ENCODE peak calls at places on chromosome 18, in five cellular contexts. I, H, B, G and O are unnamed samples.
A peak's percentile ranks its signal among the peaks of the same experiment; 100 is the strongest.

GRCh38 chr18:50089702-50090101 is 105.2 kb downstream of the MYO5B start:
- DNase-seq in I (no peak), H (no peak), B (no peak), G (no peak), O (no peak)

GRCh38 chr18:55142413-55142812 is 183.2 kb upstream of the CCDC68 start:
- DNase-seq in I (no peak), H (no peak), B (no peak), G (no peak), O (no peak)

GRCh38 chr18:55541571-55541970 is 46.4 kb downstream of the TCF4 start:
- DNase-seq in I (no peak), H (no peak), B (no peak), G (no peak), O (no peak)

GRCh38 chr18:48376406-48376805 is 32.8 kb downstream of the ZBTB7C start:
- DNase-seq in I (no peak), H (no peak), B (no peak), G (no peak), O (no peak)

GRCh38 chr18:22709288-22710060 is 223.7 kb upstream of the RBBP8 start:
- DNase-seq in I (no peak), H (no peak), B (no peak), G (no peak), O (no peak)

GRCh38 chr18:63997606-63998005 is 27.7 kb downstream of the SERPINB8 start:
- DNase-seq in I (no peak), H (no peak), B (no peak), G (no peak), O (no peak)

GRCh38 chr18:54926593-54927297 is 32.5 kb downstream of the CCDC68 start:
- DNase-seq in I (no peak), H (no peak), B (no peak), G (no peak), O (no peak)

GRCh38 chr18:44458777-44459176 is 221.9 kb upstream of the SETBP1 start:
- DNase-seq in I (no peak), H (no peak), B (no peak), G (no peak), O (no peak)

GRCh38 chr18:61400016-61400630 is 66.9 kb downstream of the CDH20 start:
- DNase-seq in I (no peak), H (no peak), B (no peak), G (no peak), O (no peak)

GRCh38 chr18:76467371-76468190 is 27.5 kb downstream of the ZNF516 start:
- DNase-seq in I (no peak), H (no peak), B (no peak), G (no peak), O (no peak)

GRCh38 chr18:10419420-10420103 is 34.9 kb upstream of the APCDD1 start:
- DNase-seq in I (no peak), H (no peak), B (no peak), G (no peak), O (no peak)

GRCh38 chr18:72811047-72811446 is 56.7 kb downstream of the NETO1 start:
- DNase-seq in I (no peak), H (no peak), B (no peak), G (no peak), O (no peak)

GRCh38 chr18:74115046-74115445 is 32.6 kb downstream of the FBXO15 start:
- DNase-seq in I (no peak), H (no peak), B (no peak), G (no peak), O (no peak)

GRCh38 chr18:51074605-51075004 is 44.6 kb downstream of the SMAD4 start:
- DNase-seq in I (no peak), H (no peak), B (no peak), G (no peak), O (peak; percentile 50)

GRCh38 chr18:48230459-48231113 is 178.6 kb downstream of the ZBTB7C start:
- DNase-seq in I (peak; percentile 9), H (no peak), B (peak; percentile 61), G (peak; percentile 25), O (peak; percentile 14)

GRCh38 chr18:55064760-55065159 is 105.5 kb upstream of the CCDC68 start:
- DNase-seq in I (no peak), H (no peak), B (no peak), G (no peak), O (no peak)

GRCh38 chr18:55124078-55124477 is 164.8 kb upstream of the CCDC68 start:
- DNase-seq in I (no peak), H (no peak), B (no peak), G (no peak), O (no peak)

GRCh38 chr18:2981212-2981728 is 31.7 kb downstream of the LPIN2 start:
- DNase-seq in I (no peak), H (no peak), B (no peak), G (no peak), O (peak; percentile 29)

GRCh38 chr18:31424383-31424988 is 23.1 kb upstream of the DSG3 start:
- DNase-seq in I (no peak), H (no peak), B (peak; percentile 7), G (no peak), O (peak; percentile 26)

GRCh38 chr18:11523809-11524208 is 85.6 kb upstream of the SLC35G4 start:
- DNase-seq in I (no peak), H (no peak), B (no peak), G (no peak), O (no peak)

GRCh38 chr18:2826581-2826980 is 20.2 kb upstream of the EMILIN2 start:
- DNase-seq in I (no peak), H (no peak), B (no peak), G (no peak), O (no peak)